ENCODE peak calls at places on chromosomes 7 and 10, in nine cellular contexts. One of them, this sample, is unnamed. For H3K4me1, the result is how much of the 10 kb centered on the place peaks cover.

GRCh38 chr10:26839966-26840627 is 20.7 kb downstream of the ABI1 start:
- DNase-seq in CD8-positive, alpha-beta T cell: no peak
- DNase-seq in stomach: no peak
- DNase-seq in A549: no peak
- DNase-seq in aorta: no peak
- DNase-seq in naive thymus-derived CD4-positive, alpha-beta T cell: no peak
- DNase-seq in foreskin keratinocyte: no peak
- DNase-seq in MM.1S: peak
- DNase-seq in HCT116: no peak
- DNase-seq in this sample: no peak

GRCh38 chr10:32095116-32095733 is 39.0 kb upstream of the KIF5B start:
- DNase-seq in HCT116: peak
- DNase-seq in A549: peak
- DNase-seq in CD8-positive, alpha-beta T cell: no peak
- DNase-seq in aorta: no peak
- DNase-seq in MM.1S: no peak
- DNase-seq in naive thymus-derived CD4-positive, alpha-beta T cell: no peak
- DNase-seq in stomach: no peak
- DNase-seq in foreskin keratinocyte: no peak
- DNase-seq in this sample: no peak

GRCh38 chr10:43681226-43681625 is 32.5 kb upstream of the ZNF32 start:
- DNase-seq in CD8-positive, alpha-beta T cell: no peak
- DNase-seq in A549: no peak
- DNase-seq in MM.1S: no peak
- DNase-seq in HCT116: no peak
- DNase-seq in stomach: no peak
- DNase-seq in foreskin keratinocyte: no peak
- DNase-seq in aorta: no peak
- DNase-seq in naive thymus-derived CD4-positive, alpha-beta T cell: no peak
- DNase-seq in this sample: no peak

GRCh38 chr10:43963793-43964425 is 315.2 kb upstream of the ZNF32 start:
- DNase-seq in aorta: peak
- DNase-seq in A549: no peak
- DNase-seq in MM.1S: no peak
- DNase-seq in naive thymus-derived CD4-positive, alpha-beta T cell: no peak
- DNase-seq in HCT116: no peak
- DNase-seq in stomach: no peak
- DNase-seq in CD8-positive, alpha-beta T cell: peak
- DNase-seq in foreskin keratinocyte: no peak
- DNase-seq in this sample: no peak

GRCh38 chr10:77530011-77530410 is 107.6 kb downstream of the KCNMA1 start:
- DNase-seq in CD8-positive, alpha-beta T cell: no peak
- DNase-seq in aorta: no peak
- DNase-seq in naive thymus-derived CD4-positive, alpha-beta T cell: no peak
- DNase-seq in foreskin keratinocyte: no peak
- DNase-seq in HCT116: no peak
- DNase-seq in stomach: no peak
- DNase-seq in MM.1S: no peak
- DNase-seq in A549: no peak
- DNase-seq in this sample: no peak

GRCh38 chr10:30437039-30437781 is 3.2 kb downstream of the MAP3K8 start:
- DNase-seq in MM.1S: peak
- DNase-seq in HCT116: no peak
- DNase-seq in A549: peak
- DNase-seq in naive thymus-derived CD4-positive, alpha-beta T cell: peak
- DNase-seq in foreskin keratinocyte: no peak
- DNase-seq in stomach: no peak
- DNase-seq in aorta: no peak
- DNase-seq in CD8-positive, alpha-beta T cell: peak
- DNase-seq in this sample: no peak

GRCh38 chr10:99976886-99977391 is 32.8 kb downstream of the DNMBP start:
- DNase-seq in naive thymus-derived CD4-positive, alpha-beta T cell: no peak
- DNase-seq in HCT116: peak
- DNase-seq in stomach: no peak
- DNase-seq in foreskin keratinocyte: peak
- DNase-seq in A549: peak
- DNase-seq in aorta: no peak
- DNase-seq in CD8-positive, alpha-beta T cell: no peak
- DNase-seq in MM.1S: no peak
- DNase-seq in this sample: no peak

GRCh38 chr10:32036922-32037321 is 19.3 kb downstream of the KIF5B start:
- DNase-seq in naive thymus-derived CD4-positive, alpha-beta T cell: no peak
- DNase-seq in HCT116: no peak
- DNase-seq in CD8-positive, alpha-beta T cell: no peak
- DNase-seq in stomach: no peak
- DNase-seq in aorta: no peak
- DNase-seq in foreskin keratinocyte: no peak
- DNase-seq in MM.1S: no peak
- DNase-seq in A549: no peak
- DNase-seq in this sample: no peak

GRCh38 chr7:109476409-109476808 is 906.7 kb downstream of the DNAJB9 start:
- DNase-seq in aorta: no peak
- DNase-seq in A549: no peak
- DNase-seq in MM.1S: no peak
- DNase-seq in foreskin keratinocyte: no peak
- DNase-seq in stomach: no peak
- DNase-seq in naive thymus-derived CD4-positive, alpha-beta T cell: no peak
- DNase-seq in CD8-positive, alpha-beta T cell: no peak
- DNase-seq in HCT116: no peak
- DNase-seq in this sample: no peak

GRCh38 chr7:106009511-106010226 is 46.6 kb downstream of the CDHR3 start:
- DNase-seq in aorta: peak
- DNase-seq in A549: peak
- DNase-seq in stomach: peak
- DNase-seq in foreskin keratinocyte: peak
- DNase-seq in CD8-positive, alpha-beta T cell: peak
- DNase-seq in HCT116: peak
- DNase-seq in MM.1S: peak
- DNase-seq in naive thymus-derived CD4-positive, alpha-beta T cell: peak
- DNase-seq in this sample: peak

GRCh38 chr7:140605337-140605736 is 35.3 kb downstream of the DENND2A start:
- DNase-seq in MM.1S: no peak
- DNase-seq in foreskin keratinocyte: no peak
- DNase-seq in aorta: no peak
- DNase-seq in HCT116: no peak
- DNase-seq in CD8-positive, alpha-beta T cell: no peak
- DNase-seq in stomach: no peak
- DNase-seq in A549: peak
- DNase-seq in naive thymus-derived CD4-positive, alpha-beta T cell: no peak
- DNase-seq in this sample: no peak

GRCh38 chr7:84258628-84259027 is 64.0 kb upstream of the SEMA3A start:
- DNase-seq in aorta: no peak
- DNase-seq in CD8-positive, alpha-beta T cell: no peak
- DNase-seq in naive thymus-derived CD4-positive, alpha-beta T cell: no peak
- DNase-seq in HCT116: no peak
- DNase-seq in A549: no peak
- DNase-seq in MM.1S: no peak
- DNase-seq in stomach: no peak
- DNase-seq in foreskin keratinocyte: peak
- DNase-seq in this sample: no peak

GRCh38 chr7:123303926-123304325 is 104.2 kb upstream of the SLC13A1 start:
- DNase-seq in CD8-positive, alpha-beta T cell: no peak
- DNase-seq in stomach: no peak
- DNase-seq in HCT116: no peak
- DNase-seq in aorta: no peak
- DNase-seq in A549: no peak
- DNase-seq in MM.1S: no peak
- DNase-seq in foreskin keratinocyte: no peak
- DNase-seq in naive thymus-derived CD4-positive, alpha-beta T cell: no peak
- DNase-seq in this sample: no peak

GRCh38 chr7:2288503-2288902 is 25.7 kb downstream of the SNX8 start:
- DNase-seq in HCT116: no peak
- DNase-seq in MM.1S: no peak
- DNase-seq in stomach: no peak
- DNase-seq in naive thymus-derived CD4-positive, alpha-beta T cell: no peak
- DNase-seq in aorta: no peak
- DNase-seq in A549: no peak
- DNase-seq in foreskin keratinocyte: no peak
- DNase-seq in CD8-positive, alpha-beta T cell: no peak
- DNase-seq in this sample: no peak

GRCh38 chr10:46530249-46531186 is 25.9 kb downstream of the GPRIN2 start:
- DNase-seq in aorta: peak
- DNase-seq in A549: peak
- DNase-seq in MM.1S: no peak
- DNase-seq in foreskin keratinocyte: no peak
- DNase-seq in naive thymus-derived CD4-positive, alpha-beta T cell: no peak
- DNase-seq in HCT116: no peak
- DNase-seq in stomach: peak
- DNase-seq in CD8-positive, alpha-beta T cell: no peak
- DNase-seq in this sample: peak

GRCh38 chr7:157339777-157340677 is 3.2 kb downstream of the DNAJB6 start:
- DNase-seq in foreskin keratinocyte: peak
- DNase-seq in CD8-positive, alpha-beta T cell: peak
- DNase-seq in A549: peak
- DNase-seq in naive thymus-derived CD4-positive, alpha-beta T cell: peak
- DNase-seq in HCT116: peak
- DNase-seq in aorta: peak
- DNase-seq in stomach: peak
- DNase-seq in MM.1S: peak
- DNase-seq in this sample: peak

GRCh38 chr7:157337316-157338149 is 729 bp downstream of the DNAJB6 start:
- DNase-seq in foreskin keratinocyte: peak
- DNase-seq in naive thymus-derived CD4-positive, alpha-beta T cell: peak
- DNase-seq in aorta: peak
- DNase-seq in CD8-positive, alpha-beta T cell: peak
- DNase-seq in HCT116: no peak
- DNase-seq in A549: peak
- DNase-seq in MM.1S: peak
- DNase-seq in stomach: peak
- DNase-seq in this sample: peak

GRCh38 chr7:157335256-157335655 is 1.5 kb upstream of the DNAJB6 start:
- DNase-seq in naive thymus-derived CD4-positive, alpha-beta T cell: no peak
- DNase-seq in aorta: no peak
- DNase-seq in MM.1S: no peak
- DNase-seq in A549: no peak
- DNase-seq in HCT116: no peak
- DNase-seq in CD8-positive, alpha-beta T cell: no peak
- DNase-seq in stomach: no peak
- DNase-seq in foreskin keratinocyte: no peak
- DNase-seq in this sample: no peak

GRCh38 chr7:157336383-157337315 is at the start of gene DNAJB6:
- DNase-seq in stomach: peak
- DNase-seq in A549: peak
- DNase-seq in naive thymus-derived CD4-positive, alpha-beta T cell: peak
- DNase-seq in aorta: peak
- DNase-seq in CD8-positive, alpha-beta T cell: peak
- DNase-seq in MM.1S: peak
- DNase-seq in foreskin keratinocyte: peak
- DNase-seq in HCT116: peak
- DNase-seq in this sample: peak

GRCh38 chr7:157335991-157336382 is 817 bp upstream of the DNAJB6 start:
- DNase-seq in HCT116: no peak
- DNase-seq in foreskin keratinocyte: no peak
- DNase-seq in aorta: no peak
- DNase-seq in MM.1S: no peak
- DNase-seq in stomach: no peak
- DNase-seq in CD8-positive, alpha-beta T cell: no peak
- DNase-seq in naive thymus-derived CD4-positive, alpha-beta T cell: no peak
- DNase-seq in A549: no peak
- DNase-seq in this sample: no peak
- H3K27ac ChIP-seq in HCT116: no peak
- H3K27ac ChIP-seq in foreskin keratinocyte: peak
- H3K27ac ChIP-seq in aorta: no peak
- H3K27ac ChIP-seq in MM.1S: no peak
- H3K27ac ChIP-seq in stomach: peak
- H3K27ac ChIP-seq in CD8-positive, alpha-beta T cell: peak
- H3K27ac ChIP-seq in naive thymus-derived CD4-positive, alpha-beta T cell: peak
- H3K27ac ChIP-seq in A549: peak
- H3K27ac ChIP-seq in this sample: peak

GRCh38 chr10:44975487-44976331 is 2.9 kb downstream of the DEPP1 start:
- DNase-seq in HCT116: peak
- DNase-seq in foreskin keratinocyte: peak
- DNase-seq in MM.1S: no peak
- DNase-seq in A549: peak
- DNase-seq in CD8-positive, alpha-beta T cell: no peak
- DNase-seq in naive thymus-derived CD4-positive, alpha-beta T cell: no peak
- DNase-seq in aorta: peak
- DNase-seq in stomach: peak
- DNase-seq in this sample: no peak
- H3K4me1 ChIP-seq in HCT116: half or more
- H3K4me1 ChIP-seq in foreskin keratinocyte: under half
- H3K4me1 ChIP-seq in MM.1S: half or more
- H3K4me1 ChIP-seq in A549: under half
- H3K4me1 ChIP-seq in CD8-positive, alpha-beta T cell: under half
- H3K4me1 ChIP-seq in naive thymus-derived CD4-positive, alpha-beta T cell: under half
- H3K4me1 ChIP-seq in aorta: under half
- H3K4me1 ChIP-seq in stomach: half or more
- H3K4me1 ChIP-seq in this sample: half or more

GRCh38 chr10:72223743-72224101 is 7.6 kb upstream of the ASCC1 start:
- DNase-seq in HCT116: no peak
- DNase-seq in aorta: no peak
- DNase-seq in naive thymus-derived CD4-positive, alpha-beta T cell: no peak
- DNase-seq in foreskin keratinocyte: no peak
- DNase-seq in MM.1S: no peak
- DNase-seq in CD8-positive, alpha-beta T cell: no peak
- DNase-seq in A549: no peak
- DNase-seq in stomach: no peak
- DNase-seq in this sample: no peak

GRCh38 chr10:72228318-72228751 is 12.3 kb upstream of the ASCC1 start:
- DNase-seq in MM.1S: no peak
- DNase-seq in foreskin keratinocyte: no peak
- DNase-seq in aorta: no peak
- DNase-seq in HCT116: no peak
- DNase-seq in A549: no peak
- DNase-seq in CD8-positive, alpha-beta T cell: no peak
- DNase-seq in naive thymus-derived CD4-positive, alpha-beta T cell: no peak
- DNase-seq in stomach: no peak
- DNase-seq in this sample: no peak

GRCh38 chr10:72229261-72230251 is 13.5 kb upstream of the ASCC1 start:
- DNase-seq in foreskin keratinocyte: no peak
- DNase-seq in A549: peak
- DNase-seq in MM.1S: no peak
- DNase-seq in naive thymus-derived CD4-positive, alpha-beta T cell: no peak
- DNase-seq in stomach: no peak
- DNase-seq in aorta: peak
- DNase-seq in HCT116: no peak
- DNase-seq in CD8-positive, alpha-beta T cell: no peak
- DNase-seq in this sample: no peak

GRCh38 chr10:72227826-72228225 is 11.8 kb upstream of the ASCC1 start:
- DNase-seq in naive thymus-derived CD4-positive, alpha-beta T cell: no peak
- DNase-seq in A549: no peak
- DNase-seq in foreskin keratinocyte: no peak
- DNase-seq in aorta: no peak
- DNase-seq in HCT116: no peak
- DNase-seq in MM.1S: no peak
- DNase-seq in CD8-positive, alpha-beta T cell: no peak
- DNase-seq in stomach: no peak
- DNase-seq in this sample: no peak

GRCh38 chr10:72226418-72227027 is 10.4 kb upstream of the ASCC1 start:
- DNase-seq in naive thymus-derived CD4-positive, alpha-beta T cell: no peak
- DNase-seq in aorta: no peak
- DNase-seq in stomach: no peak
- DNase-seq in CD8-positive, alpha-beta T cell: no peak
- DNase-seq in A549: no peak
- DNase-seq in foreskin keratinocyte: no peak
- DNase-seq in HCT116: no peak
- DNase-seq in MM.1S: no peak
- DNase-seq in this sample: no peak
- H3K27ac ChIP-seq in naive thymus-derived CD4-positive, alpha-beta T cell: peak
- H3K27ac ChIP-seq in aorta: peak
- H3K27ac ChIP-seq in stomach: no peak
- H3K27ac ChIP-seq in CD8-positive, alpha-beta T cell: no peak
- H3K27ac ChIP-seq in A549: peak
- H3K27ac ChIP-seq in foreskin keratinocyte: no peak
- H3K27ac ChIP-seq in HCT116: no peak
- H3K27ac ChIP-seq in MM.1S: no peak
- H3K27ac ChIP-seq in this sample: peak

GRCh38 chr7:92643821-92644220 is 53.6 kb upstream of the FAM133B start:
- DNase-seq in naive thymus-derived CD4-positive, alpha-beta T cell: no peak
- DNase-seq in HCT116: no peak
- DNase-seq in CD8-positive, alpha-beta T cell: no peak
- DNase-seq in stomach: no peak
- DNase-seq in A549: no peak
- DNase-seq in aorta: no peak
- DNase-seq in MM.1S: no peak
- DNase-seq in foreskin keratinocyte: no peak
- DNase-seq in this sample: no peak
- H3K4me1 ChIP-seq in naive thymus-derived CD4-positive, alpha-beta T cell: under half
- H3K4me1 ChIP-seq in HCT116: under half
- H3K4me1 ChIP-seq in CD8-positive, alpha-beta T cell: under half
- H3K4me1 ChIP-seq in stomach: under half
- H3K4me1 ChIP-seq in A549: half or more
- H3K4me1 ChIP-seq in aorta: under half
- H3K4me1 ChIP-seq in MM.1S: under half
- H3K4me1 ChIP-seq in foreskin keratinocyte: under half
- H3K4me1 ChIP-seq in this sample: half or more

This sample was measured in left ventricle myocardium inferior.